ENCODE peak calls at places on chromosomes 11 and 22, in four cellular contexts. P is Peyer's patch; H is breast epithelium; Z is naive thymus-derived CD4-positive, alpha-beta T cell. E is an unnamed sample. For H3K4me1, the result is how much of the 10 kb centered on the place peaks cover.

GRCh38 chr22:39567135-39567946 is 3.2 kb upstream of the CACNA1I start:
- DNase-seq in P (peak), Z (peak), H (no peak), E (no peak)

GRCh38 chr22:49976439-49977175 is 16.0 kb downstream of the PIM3 start:
- DNase-seq in P (peak), Z (peak), H (peak), E (no peak)

GRCh38 chr11:9619004-9619403 is 44.9 kb upstream of the SWAP70 start:
- DNase-seq in P (no peak), Z (no peak), H (no peak), E (no peak)

GRCh38 chr11:31442086-31442485 is 67.3 kb downstream of the IMMP1L start:
- DNase-seq in P (no peak), H (no peak), Z (no peak), E (no peak)

GRCh38 chr11:18771266-18772035 is 20.1 kb downstream of the PTPN5 start:
- DNase-seq in H (no peak), Z (no peak), P (no peak), E (no peak)

GRCh38 chr11:2790581-2790925 is 90.8 kb upstream of the KCNQ1OT1 start:
- DNase-seq in H (no peak), Z (no peak), P (peak), E (no peak)

GRCh38 chr11:43504316-43504950 is 145.7 kb downstream of the TTC17 start:
- DNase-seq in P (no peak), H (no peak), Z (no peak), E (no peak)

GRCh38 chr11:44825058-44825795 is 98.5 kb downstream of the TSPAN18 start:
- DNase-seq in H (no peak), Z (no peak), P (no peak), E (no peak)

GRCh38 chr11:93933230-93933629 is 82.8 kb upstream of the VSTM5 start:
- DNase-seq in P (no peak), Z (no peak), H (no peak), E (no peak)

GRCh38 chr22:23369054-23369685 is 188.9 kb downstream of the BCR start:
- DNase-seq in H (no peak), P (no peak), Z (no peak), E (no peak)

GRCh38 chr22:39242809-39243442 is 1.9 kb downstream of the PDGFB start:
- DNase-seq in P (no peak), Z (no peak), H (peak), E (no peak)

GRCh38 chr11:45304992-45305335 is 18.8 kb upstream of the SYT13 start:
- DNase-seq in P (no peak), H (no peak), Z (no peak), E (no peak)

GRCh38 chr11:68749061-68749491 is 2.2 kb downstream of the TESMIN start:
- DNase-seq in Z (no peak), H (no peak), P (no peak), E (no peak)

GRCh38 chr22:40055143-40055926 is 60.6 kb downstream of the FAM83F start:
- DNase-seq in Z (no peak), P (no peak), H (no peak), E (no peak)

GRCh38 chr11:75445315-75445953 is 12.4 kb upstream of the KLHL35 start:
- DNase-seq in H (peak), P (peak), Z (peak), E (peak)

GRCh38 chr11:62552931-62553838 is 6.6 kb upstream of the AHNAK start:
- DNase-seq in P (peak), Z (no peak), H (peak), E (peak)

GRCh38 chr11:21295508-21295907 is 626.1 kb downstream of the NELL1 start:
- DNase-seq in Z (no peak), P (no peak), H (no peak), E (no peak)

GRCh38 chr11:21285104-21285503 is 615.7 kb downstream of the NELL1 start:
- DNase-seq in H (no peak), P (no peak), Z (no peak), E (no peak)

GRCh38 chr11:21289686-21290085 is 620.3 kb downstream of the NELL1 start:
- DNase-seq in H (no peak), Z (no peak), P (no peak), E (no peak)
- H3K4me1 ChIP-seq in H (under half), Z (under half), P (under half), E (under half)

GRCh38 chr11:119047205-119047604 is 9.8 kb downstream of the HYOU1 start:
- DNase-seq in H (no peak), Z (no peak), P (no peak), E (no peak)

GRCh38 chr11:119048644-119049043 is 8.4 kb downstream of the HYOU1 start:
- DNase-seq in P (no peak), H (no peak), Z (no peak), E (no peak)

GRCh38 chr11:119046489-119046888 is 10.5 kb downstream of the HYOU1 start:
- DNase-seq in H (no peak), Z (no peak), P (no peak), E (no peak)

GRCh38 chr11:119051440-119052162 is 5.4 kb downstream of the HYOU1 start:
- DNase-seq in P (no peak), H (no peak), Z (no peak), E (no peak)

DNA sequence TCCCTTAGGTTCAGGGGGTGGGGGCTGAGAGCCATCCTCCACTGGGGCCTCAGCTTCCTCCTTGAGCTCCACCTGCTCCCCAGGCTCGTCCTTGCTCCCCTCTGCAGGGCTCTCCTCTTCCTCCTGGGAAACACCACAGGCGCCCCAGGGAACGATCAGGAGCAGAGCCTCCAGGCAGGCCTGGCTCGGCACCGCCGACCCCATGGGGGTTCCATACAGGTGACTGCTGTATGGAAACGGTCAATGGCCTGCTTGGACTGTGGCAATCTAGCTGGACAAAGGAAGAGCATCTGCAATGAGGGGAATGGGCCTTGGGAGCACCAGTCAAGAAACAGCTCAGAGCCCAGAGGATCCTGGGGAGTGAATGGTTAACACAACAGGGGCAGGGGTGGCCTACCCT is 7.9 kb downstream of the HYOU1 start:
- DNase-seq in H (no peak), Z (no peak), P (no peak), E (no peak)
- H3K4me1 ChIP-seq in H (under half), Z (under half), P (under half), E (under half)

GRCh38 chr22:20133930-20134549 is 2.4 kb downstream of the ZDHHC8 start:
- DNase-seq in Z (no peak), P (no peak), H (no peak), E (no peak)
- H3K4me1 ChIP-seq in Z (under half), P (under half), H (under half), E (half or more)

DNA sequence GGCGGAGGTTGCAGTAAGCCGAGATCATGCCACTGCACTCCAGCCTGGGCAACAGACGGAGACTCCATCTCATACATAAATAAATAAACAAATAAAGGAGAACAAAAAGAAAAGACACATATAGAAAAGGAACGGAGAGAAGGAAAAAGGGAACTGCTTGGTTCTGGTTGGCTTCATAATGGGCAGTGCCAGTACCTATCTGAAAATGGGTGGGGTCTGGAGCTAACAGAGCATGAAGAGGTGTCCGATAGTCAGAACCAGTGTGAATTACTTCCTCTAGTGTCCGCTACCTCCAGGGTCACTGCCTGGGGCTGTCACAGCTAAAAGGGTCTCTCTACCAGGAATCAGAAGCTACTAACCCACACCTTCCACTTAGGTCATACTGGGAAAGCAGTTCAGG is 27.2 kb upstream of the TTC28 start:
- DNase-seq in P (no peak), H (no peak), Z (no peak), E (no peak)
- H3K4me1 ChIP-seq in P (under half), H (under half), Z (under half), E (under half)

GRCh38 chr22:37566329-37566837 is 6.1 kb downstream of the CDC42EP1 start:
- DNase-seq in H (no peak), Z (peak), P (no peak), E (no peak)

GRCh38 chr22:37567991-37568390 is 7.7 kb downstream of the CDC42EP1 start:
- DNase-seq in H (no peak), P (no peak), Z (no peak), E (no peak)

GRCh38 chr22:37568448-37569008 is 8.2 kb downstream of the CDC42EP1 start:
- DNase-seq in P (no peak), H (no peak), Z (no peak), E (no peak)

GRCh38 chr22:37565830-37566229 is 5.5 kb downstream of the CDC42EP1 start:
- DNase-seq in H (no peak), P (no peak), Z (no peak), E (no peak)

DNA sequence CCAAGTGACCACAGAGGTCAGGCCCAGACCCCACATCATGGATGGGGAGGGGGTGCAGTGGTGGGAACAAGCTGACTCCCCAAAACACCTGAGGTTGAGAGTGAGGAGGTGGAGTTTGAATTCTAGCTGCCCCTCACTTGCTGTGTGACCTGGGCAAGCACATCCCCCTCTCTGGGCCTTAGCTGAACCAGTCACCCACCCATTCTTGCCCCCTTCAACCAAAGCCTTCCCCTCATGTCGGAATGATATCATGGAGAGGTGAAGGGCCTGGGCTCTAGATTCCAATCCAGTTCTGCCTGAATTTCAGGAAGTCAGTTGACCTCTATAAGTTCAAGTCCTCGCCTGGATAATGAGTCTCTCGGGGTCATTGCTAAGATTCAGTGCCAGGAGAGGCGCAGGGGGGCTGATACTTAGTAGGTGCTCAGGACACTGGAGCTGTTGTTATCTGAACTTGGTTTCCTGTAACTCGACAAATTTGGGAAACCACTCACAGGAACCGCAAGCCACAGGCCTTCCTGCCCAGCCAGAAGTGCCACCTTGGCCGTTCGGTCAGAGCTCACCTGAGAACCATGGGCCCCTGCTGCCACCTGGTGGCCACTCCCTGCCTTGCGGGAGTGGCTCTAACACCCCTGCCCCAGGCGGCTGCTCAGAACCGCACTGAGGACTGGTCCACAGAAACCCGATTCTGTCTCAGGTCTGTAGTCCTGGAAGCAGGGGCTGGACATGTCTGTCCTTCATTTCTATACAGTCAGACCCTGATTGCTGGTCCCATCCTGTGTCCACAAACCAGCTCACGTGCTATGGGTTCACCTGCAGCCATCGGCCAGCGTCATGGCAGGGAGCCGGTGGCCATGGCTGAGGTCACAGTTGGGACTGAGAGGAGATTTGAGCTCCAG is 6.9 kb downstream of the CDC42EP1 start:
- DNase-seq in P (peak), H (peak), Z (peak), E (peak)
- H3K4me1 ChIP-seq in P (under half), H (under half), Z (under half), E (half or more)

GRCh38 chr11:635945-636510 is 1.0 kb upstream of the DRD4 start:
- DNase-seq in Z (no peak), P (no peak), H (no peak), E (no peak)

GRCh38 chr11:636511-637332 is at the start of gene DRD4:
- DNase-seq in H (no peak), Z (no peak), P (no peak), E (no peak)

GRCh38 chr11:638616-639323 is 1.7 kb downstream of the DRD4 start:
- DNase-seq in Z (no peak), P (no peak), H (no peak), E (no peak)

GRCh38 chr11:637593-638507 is 781 bp downstream of the DRD4 start:
- DNase-seq in Z (no peak), H (no peak), P (no peak), E (no peak)

DNA sequence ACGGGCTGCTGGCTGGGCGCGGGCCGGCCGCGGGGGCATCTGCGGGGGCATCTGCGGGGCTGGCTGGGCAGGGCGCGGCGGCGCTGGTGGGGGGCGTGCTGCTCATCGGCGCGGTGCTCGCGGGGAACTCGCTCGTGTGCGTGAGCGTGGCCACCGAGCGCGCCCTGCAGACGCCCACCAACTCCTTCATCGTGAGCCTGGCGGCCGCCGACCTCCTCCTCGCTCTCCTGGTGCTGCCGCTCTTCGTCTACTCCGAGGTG is 194 bp downstream of the DRD4 start:
- DNase-seq in H (no peak), P (no peak), Z (no peak), E (no peak)
- H3K4me1 ChIP-seq in H (under half), P (under half), Z (under half), E (under half)

GRCh38 chr11:73996161-73996747 is 12.6 kb downstream of the UCP3 start:
- DNase-seq in Z (peak), H (no peak), P (peak), E (no peak)
- H3K4me1 ChIP-seq in Z (under half), H (under half), P (under half), E (under half)

GRCh38 chr11:117824571-117825537 is at the start of gene FXYD2:
- DNase-seq in P (peak), Z (peak), H (no peak), E (no peak)
- H3K4me1 ChIP-seq in P (under half), Z (under half), H (under half), E (under half)

DNA sequence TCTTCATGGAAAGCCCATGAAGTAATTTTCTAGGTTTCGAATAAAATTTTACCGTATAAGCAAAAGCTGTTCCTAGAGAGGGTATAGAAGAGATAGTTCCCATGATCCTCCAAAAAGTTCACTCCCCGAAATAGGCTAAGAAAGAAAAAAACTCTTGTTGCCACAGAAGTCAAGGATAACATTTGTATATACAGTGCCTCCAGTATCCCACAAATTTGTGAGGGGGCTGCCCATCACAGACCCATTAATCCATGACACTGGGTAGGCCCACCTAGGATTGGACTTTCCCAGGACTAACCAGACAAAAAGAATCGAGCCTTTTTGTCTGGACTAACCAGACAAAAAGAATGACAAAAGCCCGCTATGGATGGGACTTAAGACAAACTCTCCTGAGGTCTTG is 233.0 kb downstream of the DDX10 start:
- DNase-seq in H (no peak), Z (no peak), P (no peak), E (no peak)
- H3K4me1 ChIP-seq in H (under half), Z (under half), P (under half), E (under half)

GRCh38 chr11:65209711-65210360 is 28.1 kb downstream of the CAPN1 start:
- DNase-seq in P (peak), Z (no peak), H (no peak), E (no peak)

GRCh38 chr11:65212226-65212801 is 30.6 kb downstream of the CAPN1 start:
- DNase-seq in H (no peak), Z (no peak), P (peak), E (no peak)

GRCh38 chr11:65210748-65211147 is 29.0 kb downstream of the CAPN1 start:
- DNase-seq in H (no peak), P (no peak), Z (no peak), E (no peak)

GRCh38 chr11:65210361-65210731 is 28.6 kb downstream of the CAPN1 start:
- DNase-seq in P (no peak), Z (no peak), H (no peak), E (no peak)

DNA sequence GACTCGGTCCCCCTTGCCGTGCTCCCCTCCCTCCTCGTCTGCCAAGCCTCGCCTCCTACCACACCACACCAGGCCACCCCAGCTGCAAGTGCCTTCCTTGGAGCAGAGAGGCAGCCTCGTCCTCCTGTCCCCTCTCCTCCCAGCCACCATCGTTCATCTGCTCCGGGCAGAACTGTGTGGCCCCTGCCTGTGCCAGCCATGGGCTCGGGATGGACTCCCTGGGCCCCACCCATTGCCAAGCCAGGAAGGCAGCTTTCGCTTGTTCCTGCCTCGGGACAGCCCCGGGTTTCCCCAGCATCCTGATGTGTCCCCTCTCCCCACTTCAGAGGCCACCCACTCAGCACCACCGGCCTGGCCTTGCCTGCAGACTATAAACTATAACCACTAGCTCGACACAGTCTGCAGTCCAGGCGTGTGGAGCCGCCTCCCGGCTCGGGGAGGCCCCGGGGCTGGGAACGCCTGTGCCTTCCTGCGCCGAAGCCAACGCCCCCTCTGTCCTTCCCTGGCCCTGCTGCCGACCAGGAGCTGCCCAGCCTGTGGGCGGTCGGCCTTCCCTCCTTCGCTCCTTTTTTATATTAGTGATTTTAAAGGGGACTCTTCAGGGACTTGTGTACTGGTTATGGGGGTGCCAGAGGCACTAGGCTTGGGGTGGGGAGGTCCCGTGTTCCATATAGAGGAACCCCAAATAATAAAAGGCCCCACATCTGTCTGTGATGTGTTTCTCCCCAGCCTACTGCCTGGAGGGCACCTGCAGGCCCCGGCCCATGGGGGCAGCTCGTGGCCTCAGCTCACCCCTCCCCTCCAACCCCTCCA is 29.8 kb downstream of the CAPN1 start:
- DNase-seq in P (no peak), H (no peak), Z (peak), E (no peak)
- H3K4me1 ChIP-seq in P (under half), H (under half), Z (under half), E (under half)